ENCODE peak calls at places on chromosomes 3 and 15, in eight cellular contexts. One of them, this sample, is unnamed.

GRCh38 chr3:53081318-53081717 is 35.4 kb upstream of the SFMBT1 start:
- DNase-seq in gastrocnemius medialis: no peak
- DNase-seq in uterus: no peak
- DNase-seq in testis: no peak
- DNase-seq in CD4-positive, alpha-beta memory T cell: no peak
- DNase-seq in fibroblast of lung: no peak
- DNase-seq in heart right ventricle: no peak
- DNase-seq in hepatocyte: no peak
- DNase-seq in this sample: no peak

GRCh38 chr15:54304321-54304720 is 326.1 kb downstream of the UNC13C start:
- DNase-seq in gastrocnemius medialis: no peak
- DNase-seq in uterus: no peak
- DNase-seq in testis: no peak
- DNase-seq in CD4-positive, alpha-beta memory T cell: no peak
- DNase-seq in fibroblast of lung: no peak
- DNase-seq in heart right ventricle: no peak
- DNase-seq in hepatocyte: no peak
- DNase-seq in this sample: no peak

GRCh38 chr15:25478313-25478712 is 39.5 kb upstream of the UBE3A start:
- DNase-seq in gastrocnemius medialis: no peak
- DNase-seq in uterus: no peak
- DNase-seq in testis: no peak
- DNase-seq in CD4-positive, alpha-beta memory T cell: no peak
- DNase-seq in fibroblast of lung: no peak
- DNase-seq in heart right ventricle: no peak
- DNase-seq in hepatocyte: no peak
- DNase-seq in this sample: no peak

GRCh38 chr3:73559730-73560129 is 65.0 kb downstream of the PDZRN3 start:
- DNase-seq in gastrocnemius medialis: no peak
- DNase-seq in uterus: no peak
- DNase-seq in testis: no peak
- DNase-seq in CD4-positive, alpha-beta memory T cell: no peak
- DNase-seq in fibroblast of lung: no peak
- DNase-seq in heart right ventricle: no peak
- DNase-seq in hepatocyte: no peak
- DNase-seq in this sample: no peak

GRCh38 chr3:107796786-107797185 is 274.0 kb downstream of the BBX start:
- DNase-seq in gastrocnemius medialis: no peak
- DNase-seq in uterus: no peak
- DNase-seq in testis: no peak
- DNase-seq in CD4-positive, alpha-beta memory T cell: peak; percentile 23
- DNase-seq in fibroblast of lung: peak; percentile 95
- DNase-seq in heart right ventricle: no peak
- DNase-seq in hepatocyte: peak; percentile 36
- DNase-seq in this sample: no peak

GRCh38 chr3:117622130-117622841 is 912.7 kb downstream of the TUSC7 start:
- DNase-seq in gastrocnemius medialis: no peak
- DNase-seq in uterus: no peak
- DNase-seq in testis: no peak
- DNase-seq in CD4-positive, alpha-beta memory T cell: no peak
- DNase-seq in fibroblast of lung: peak; percentile 93
- DNase-seq in heart right ventricle: no peak
- DNase-seq in hepatocyte: no peak
- DNase-seq in this sample: no peak

GRCh38 chr15:79617071-79617470 is 184.9 kb downstream of the MINAR1 start:
- DNase-seq in gastrocnemius medialis: no peak
- DNase-seq in uterus: no peak
- DNase-seq in testis: no peak
- DNase-seq in CD4-positive, alpha-beta memory T cell: no peak
- DNase-seq in fibroblast of lung: no peak
- DNase-seq in heart right ventricle: no peak
- DNase-seq in hepatocyte: no peak
- DNase-seq in this sample: no peak

GRCh38 chr15:23629234-23629805 is 18.3 kb downstream of the MAGEL2 start:
- DNase-seq in gastrocnemius medialis: no peak
- DNase-seq in uterus: no peak
- DNase-seq in testis: no peak
- DNase-seq in CD4-positive, alpha-beta memory T cell: no peak
- DNase-seq in fibroblast of lung: peak; percentile 4
- DNase-seq in heart right ventricle: no peak
- DNase-seq in hepatocyte: peak; percentile 31
- DNase-seq in this sample: no peak

GRCh38 chr3:56894912-56895431 is 93.2 kb upstream of the ARHGEF3 start:
- DNase-seq in gastrocnemius medialis: no peak
- DNase-seq in uterus: no peak
- DNase-seq in testis: no peak
- DNase-seq in CD4-positive, alpha-beta memory T cell: peak; percentile 13
- DNase-seq in fibroblast of lung: peak; percentile 88
- DNase-seq in heart right ventricle: no peak
- DNase-seq in hepatocyte: no peak
- DNase-seq in this sample: no peak

GRCh38 chr3:27714692-27715453 is 7.2 kb downstream of the EOMES start:
- DNase-seq in gastrocnemius medialis: no peak
- DNase-seq in uterus: no peak
- DNase-seq in testis: no peak
- DNase-seq in CD4-positive, alpha-beta memory T cell: no peak
- DNase-seq in fibroblast of lung: no peak
- DNase-seq in heart right ventricle: no peak
- DNase-seq in hepatocyte: peak; percentile 68
- DNase-seq in this sample: no peak

GRCh38 chr3:60536420-60536819 is 714.8 kb downstream of the FHIT start:
- DNase-seq in gastrocnemius medialis: no peak
- DNase-seq in uterus: no peak
- DNase-seq in testis: no peak
- DNase-seq in CD4-positive, alpha-beta memory T cell: no peak
- DNase-seq in fibroblast of lung: no peak
- DNase-seq in heart right ventricle: no peak
- DNase-seq in hepatocyte: no peak
- DNase-seq in this sample: no peak

GRCh38 chr15:65066001-65066634 is 1.7 kb downstream of the RASL12 start:
- DNase-seq in gastrocnemius medialis: no peak
- DNase-seq in uterus: no peak
- DNase-seq in testis: no peak
- DNase-seq in CD4-positive, alpha-beta memory T cell: no peak
- DNase-seq in fibroblast of lung: peak; percentile 52
- DNase-seq in heart right ventricle: no peak
- DNase-seq in hepatocyte: no peak
- DNase-seq in this sample: no peak

GRCh38 chr3:183254816-183255730 is 2.0 kb downstream of the B3GNT5 start:
- DNase-seq in gastrocnemius medialis: no peak
- DNase-seq in uterus: no peak
- DNase-seq in testis: peak; percentile 34
- DNase-seq in CD4-positive, alpha-beta memory T cell: no peak
- DNase-seq in fibroblast of lung: peak; percentile 23
- DNase-seq in heart right ventricle: no peak
- DNase-seq in hepatocyte: peak; percentile 47
- DNase-seq in this sample: no peak

GRCh38 chr3:164806188-164806587 is 272.1 kb downstream of the SI start:
- DNase-seq in gastrocnemius medialis: no peak
- DNase-seq in uterus: no peak
- DNase-seq in testis: no peak
- DNase-seq in CD4-positive, alpha-beta memory T cell: no peak
- DNase-seq in fibroblast of lung: no peak
- DNase-seq in heart right ventricle: no peak
- DNase-seq in hepatocyte: no peak
- DNase-seq in this sample: no peak

GRCh38 chr3:139588450-139588849 is 48.9 kb upstream of the RBP1 start:
- DNase-seq in gastrocnemius medialis: no peak
- DNase-seq in uterus: no peak
- DNase-seq in testis: peak; percentile 45
- DNase-seq in CD4-positive, alpha-beta memory T cell: no peak
- DNase-seq in fibroblast of lung: no peak
- DNase-seq in heart right ventricle: peak; percentile 20
- DNase-seq in hepatocyte: peak; percentile 34
- DNase-seq in this sample: no peak

GRCh38 chr3:10342781-10343180 is 21.9 kb upstream of the SEC13 start:
- DNase-seq in gastrocnemius medialis: no peak
- DNase-seq in uterus: no peak
- DNase-seq in testis: no peak
- DNase-seq in CD4-positive, alpha-beta memory T cell: no peak
- DNase-seq in fibroblast of lung: no peak
- DNase-seq in heart right ventricle: no peak
- DNase-seq in hepatocyte: no peak
- DNase-seq in this sample: no peak

GRCh38 chr15:56538901-56539545 is 74.1 kb upstream of the MNS1 start:
- DNase-seq in gastrocnemius medialis: no peak
- DNase-seq in uterus: no peak
- DNase-seq in testis: no peak
- DNase-seq in CD4-positive, alpha-beta memory T cell: no peak
- DNase-seq in fibroblast of lung: no peak
- DNase-seq in heart right ventricle: no peak
- DNase-seq in hepatocyte: no peak
- DNase-seq in this sample: no peak

GRCh38 chr15:80179966-80180365 is 27.2 kb downstream of the FAH start:
- DNase-seq in gastrocnemius medialis: no peak
- DNase-seq in uterus: no peak
- DNase-seq in testis: no peak
- DNase-seq in CD4-positive, alpha-beta memory T cell: no peak
- DNase-seq in fibroblast of lung: no peak
- DNase-seq in heart right ventricle: no peak
- DNase-seq in hepatocyte: no peak
- DNase-seq in this sample: no peak

GRCh38 chr3:175695251-175695650 is 836.1 kb downstream of the NAALADL2 start:
- DNase-seq in gastrocnemius medialis: no peak
- DNase-seq in uterus: no peak
- DNase-seq in testis: no peak
- DNase-seq in CD4-positive, alpha-beta memory T cell: no peak
- DNase-seq in fibroblast of lung: peak; percentile 15
- DNase-seq in heart right ventricle: no peak
- DNase-seq in hepatocyte: no peak
- DNase-seq in this sample: no peak

GRCh38 chr3:136247436-136247835 is 2.7 kb upstream of the PCCB start:
- DNase-seq in gastrocnemius medialis: no peak
- DNase-seq in uterus: no peak
- DNase-seq in testis: no peak
- DNase-seq in CD4-positive, alpha-beta memory T cell: no peak
- DNase-seq in fibroblast of lung: no peak
- DNase-seq in heart right ventricle: no peak
- DNase-seq in hepatocyte: no peak
- DNase-seq in this sample: no peak

GRCh38 chr15:90583471-90584252 is 53.9 kb downstream of the CRTC3 start:
- DNase-seq in gastrocnemius medialis: no peak
- DNase-seq in uterus: no peak
- DNase-seq in testis: peak; percentile 44
- DNase-seq in CD4-positive, alpha-beta memory T cell: no peak
- DNase-seq in fibroblast of lung: no peak
- DNase-seq in heart right ventricle: no peak
- DNase-seq in hepatocyte: no peak
- DNase-seq in this sample: no peak

GRCh38 chr3:64859625-64860590 is 172.1 kb upstream of the ADAMTS9 start:
- DNase-seq in gastrocnemius medialis: no peak
- DNase-seq in uterus: no peak
- DNase-seq in testis: no peak
- DNase-seq in CD4-positive, alpha-beta memory T cell: no peak
- DNase-seq in fibroblast of lung: peak; percentile 80
- DNase-seq in heart right ventricle: no peak
- DNase-seq in hepatocyte: no peak
- DNase-seq in this sample: no peak

GRCh38 chr3:64856953-64857516 is 169.2 kb upstream of the ADAMTS9 start:
- DNase-seq in gastrocnemius medialis: no peak
- DNase-seq in uterus: no peak
- DNase-seq in testis: no peak
- DNase-seq in CD4-positive, alpha-beta memory T cell: no peak
- DNase-seq in fibroblast of lung: no peak
- DNase-seq in heart right ventricle: no peak
- DNase-seq in hepatocyte: no peak
- DNase-seq in this sample: no peak

GRCh38 chr3:64865872-64866588 is 178.2 kb upstream of the ADAMTS9 start:
- DNase-seq in gastrocnemius medialis: no peak
- DNase-seq in uterus: no peak
- DNase-seq in testis: no peak
- DNase-seq in CD4-positive, alpha-beta memory T cell: no peak
- DNase-seq in fibroblast of lung: no peak
- DNase-seq in heart right ventricle: no peak
- DNase-seq in hepatocyte: peak; percentile 20
- DNase-seq in this sample: no peak

GRCh38 chr3:64863811-64864210 is 176.0 kb upstream of the ADAMTS9 start:
- DNase-seq in gastrocnemius medialis: no peak
- DNase-seq in uterus: no peak
- DNase-seq in testis: no peak
- DNase-seq in CD4-positive, alpha-beta memory T cell: no peak
- DNase-seq in fibroblast of lung: no peak
- DNase-seq in heart right ventricle: no peak
- DNase-seq in hepatocyte: no peak
- DNase-seq in this sample: no peak

GRCh38 chr3:64861684-64862083 is 173.9 kb upstream of the ADAMTS9 start:
- DNase-seq in gastrocnemius medialis: no peak
- DNase-seq in uterus: no peak
- DNase-seq in testis: no peak
- DNase-seq in CD4-positive, alpha-beta memory T cell: no peak
- DNase-seq in fibroblast of lung: no peak
- DNase-seq in heart right ventricle: no peak
- DNase-seq in hepatocyte: no peak
- DNase-seq in this sample: no peak
- H3K4me1 ChIP-seq in gastrocnemius medialis: no peaks in the 10 kb centered on the region
- H3K4me1 ChIP-seq in uterus: peaks cover 11% of the 10 kb centered on the region
- H3K4me1 ChIP-seq in testis: no peaks in the 10 kb centered on the region
- H3K4me1 ChIP-seq in CD4-positive, alpha-beta memory T cell: no peaks in the 10 kb centered on the region
- H3K4me1 ChIP-seq in fibroblast of lung: no peaks in the 10 kb centered on the region
- H3K4me1 ChIP-seq in heart right ventricle: peaks cover 3% of the 10 kb centered on the region
- H3K4me1 ChIP-seq in hepatocyte: peaks cover 7% of the 10 kb centered on the region
- H3K4me1 ChIP-seq in this sample: no peaks in the 10 kb centered on the region

GRCh38 chr3:49076627-49077026 is 17.2 kb downstream of the QRICH1 start:
- DNase-seq in gastrocnemius medialis: no peak
- DNase-seq in uterus: no peak
- DNase-seq in testis: no peak
- DNase-seq in CD4-positive, alpha-beta memory T cell: no peak
- DNase-seq in fibroblast of lung: no peak
- DNase-seq in heart right ventricle: no peak
- DNase-seq in hepatocyte: no peak
- DNase-seq in this sample: no peak
- H3K27ac ChIP-seq in gastrocnemius medialis: no peak overlapping the region
- H3K27ac ChIP-seq in uterus: no peak overlapping the region
- H3K27ac ChIP-seq in testis: no peak overlapping the region
- H3K27ac ChIP-seq in CD4-positive, alpha-beta memory T cell: no peak overlapping the region
- H3K27ac ChIP-seq in fibroblast of lung: no peak overlapping the region
- H3K27ac ChIP-seq in heart right ventricle: no peak overlapping the region
- H3K27ac ChIP-seq in hepatocyte: no peak overlapping the region
- H3K27ac ChIP-seq in this sample: no peak overlapping the region

GRCh38 chr15:42226648-42227047 is 18.5 kb upstream of the VPS39 start:
- DNase-seq in gastrocnemius medialis: no peak
- DNase-seq in uterus: no peak
- DNase-seq in testis: no peak
- DNase-seq in CD4-positive, alpha-beta memory T cell: no peak
- DNase-seq in fibroblast of lung: no peak
- DNase-seq in heart right ventricle: no peak
- DNase-seq in hepatocyte: no peak
- DNase-seq in this sample: no peak
- H3K36me3 ChIP-seq in gastrocnemius medialis: no peaks in the 10 kb centered on the region
- H3K36me3 ChIP-seq in uterus: no peaks in the 10 kb centered on the region
- H3K36me3 ChIP-seq in testis: no peaks in the 10 kb centered on the region
- H3K36me3 ChIP-seq in CD4-positive, alpha-beta memory T cell: peaks cover 44% of the 10 kb centered on the region
- H3K36me3 ChIP-seq in fibroblast of lung: peaks cover 8% of the 10 kb centered on the region
- H3K36me3 ChIP-seq in heart right ventricle: peaks cover 58% of the 10 kb centered on the region
- H3K36me3 ChIP-seq in hepatocyte: peaks cover 15% of the 10 kb centered on the region
- H3K36me3 ChIP-seq in this sample: peaks cover 65% of the 10 kb centered on the region

DNA sequence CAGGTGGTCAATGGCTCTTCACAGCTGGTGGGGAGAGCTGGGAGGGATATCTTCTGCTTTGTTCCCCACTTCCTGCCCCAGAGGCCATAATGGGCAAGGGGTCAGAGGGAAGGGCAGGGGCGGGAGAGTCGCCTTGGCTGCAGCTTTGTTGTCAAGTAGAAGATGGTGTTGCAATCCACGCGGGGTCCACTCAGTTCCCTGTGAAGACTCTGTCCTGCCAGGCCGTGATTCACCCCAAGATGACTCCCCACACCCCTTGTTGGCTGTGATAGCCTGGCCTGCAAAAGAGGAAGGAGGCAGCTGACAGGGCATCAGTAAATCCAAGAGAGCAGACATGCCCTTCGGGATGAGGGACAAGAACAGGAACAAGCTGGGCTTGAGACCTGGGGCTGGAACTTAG is 6.9 kb downstream of the GALNT15 start:
- DNase-seq in gastrocnemius medialis: peak; percentile 85
- DNase-seq in uterus: peak; percentile 59
- DNase-seq in testis: peak; percentile 28
- DNase-seq in CD4-positive, alpha-beta memory T cell: no peak
- DNase-seq in fibroblast of lung: no peak
- DNase-seq in heart right ventricle: no peak
- DNase-seq in hepatocyte: no peak
- DNase-seq in this sample: peak; percentile 60
- H3K4me1 ChIP-seq in gastrocnemius medialis: no peaks in the 10 kb centered on the region
- H3K4me1 ChIP-seq in uterus: no peaks in the 10 kb centered on the region
- H3K4me1 ChIP-seq in testis: peaks cover 4% of the 10 kb centered on the region
- H3K4me1 ChIP-seq in CD4-positive, alpha-beta memory T cell: no peaks in the 10 kb centered on the region
- H3K4me1 ChIP-seq in fibroblast of lung: peaks cover 36% of the 10 kb centered on the region
- H3K4me1 ChIP-seq in heart right ventricle: peaks cover 19% of the 10 kb centered on the region
- H3K4me1 ChIP-seq in hepatocyte: no peaks in the 10 kb centered on the region
- H3K4me1 ChIP-seq in this sample: peaks cover 10% of the 10 kb centered on the region

This sample was measured in adrenal gland.